ENCODE peak calls at places on chromosomes 6 and 20, in five cellular contexts. P is stimulated activated CD8-positive, alpha-beta memory T cell treated with anti-CD3 and anti-CD28 coated beads, Interleukin-7, amount 100 ng/mL, for 1 hour; N is posterior cingulate gyrus; Q is HepG2; L is kidney glomerular epithelial cell. G is an unnamed sample.

GRCh38 chr6:110355727-110356126 is 2.4 kb downstream of the METTL24 start:
- DNase-seq in P (no peak), N (peak; percentile 46), Q (no peak), L (no peak), G (no peak)

GRCh38 chr20:39676857-39677351 is 714.8 kb downstream of the DHX35 start:
- DNase-seq in P (no peak), N (no peak), Q (no peak), L (no peak), G (peak; percentile 5)

GRCh38 chr20:30168025-30168799 is 1089.3 kb upstream of the DEFB115 start:
- DNase-seq in P (no peak), N (no peak), Q (no peak), L (no peak), G (no peak)

GRCh38 chr6:155493694-155494143 is 38.1 kb upstream of the NOX3 start:
- DNase-seq in P (no peak), N (no peak), Q (peak; percentile 91), L (peak; percentile 99), G (peak; percentile 99)

GRCh38 chr6:25351485-25351884 is 72.3 kb downstream of the CARMIL1 start:
- DNase-seq in P (no peak), N (no peak), Q (no peak), L (no peak), G (no peak)

GRCh38 chr6:43683708-43684455 is 3.7 kb downstream of the MRPS18A start:
- DNase-seq in P (no peak), N (no peak), Q (no peak), L (no peak), G (no peak)

GRCh38 chr6:149293244-149293643 is 24.3 kb upstream of the TAB2 start:
- DNase-seq in P (no peak), N (no peak), Q (no peak), L (no peak), G (no peak)

GRCh38 chr20:1887321-1887720 is 7.9 kb upstream of the SIRPA start:
- DNase-seq in P (no peak), N (no peak), Q (no peak), L (no peak), G (no peak)

GRCh38 chr6:39923394-39923793 is 10.9 kb downstream of the MOCS1 start:
- DNase-seq in P (no peak), N (no peak), Q (no peak), L (no peak), G (peak; percentile 85)

GRCh38 chr6:14734416-14735340 is 511.2 kb upstream of the JARID2 start:
- DNase-seq in P (no peak), N (no peak), Q (no peak), L (peak; percentile 42), G (peak; percentile 86)

GRCh38 chr6:149614352-149614751 is 34.2 kb downstream of the KATNA1 start:
- DNase-seq in P (no peak), N (no peak), Q (no peak), L (no peak), G (no peak)

GRCh38 chr6:128305228-128305627 is 215.2 kb downstream of the PTPRK start:
- DNase-seq in P (no peak), N (no peak), Q (no peak), L (no peak), G (no peak)

GRCh38 chr6:25053875-25054371 is 118.2 kb upstream of the RIPOR2 start:
- DNase-seq in P (no peak), N (no peak), Q (no peak), L (peak; percentile 6), G (peak; percentile 17)

GRCh38 chr20:41650221-41650948 is 32.2 kb upstream of the CHD6 start:
- DNase-seq in P (no peak), N (no peak), Q (no peak), L (no peak), G (no peak)

GRCh38 chr6:12798326-12798725 is 81.8 kb downstream of the PHACTR1 start:
- DNase-seq in P (no peak), N (no peak), Q (no peak), L (no peak), G (no peak)

G was measured in kidney tubule cell.